ENCODE peak calls at places on chromosomes 16 and 17, in ten cellular contexts. W, E, G, Q, L, B, I, N, H and V are unnamed samples.

GRCh38 chr17:36024440-36024839 is 6.7 kb upstream of the CCL23 start:
- DNase-seq in B (no peak), H (no peak), Q (no peak), G (no peak), N (no peak), I (no peak), W (no peak), L (no peak), E (no peak), V (no peak)

GRCh38 chr16:21638573-21638975 is 13.8 kb downstream of the IGSF6 start:
- DNase-seq in G (no peak), W (no peak), N (no peak), E (no peak), B (no peak), Q (no peak), H (no peak), I (no peak), L (no peak), V (no peak)

GRCh38 chr17:14301279-14301760 is 439 bp downstream of the HS3ST3B1 start:
- DNase-seq in H (no peak), Q (no peak), E (no peak), I (no peak), N (no peak), L (no peak), B (peak; percentile 60), G (no peak), W (no peak), V (peak; percentile 39)

GRCh38 chr16:23824909-23825308 is 10.9 kb upstream of the PRKCB start:
- DNase-seq in H (no peak), W (no peak), L (no peak), Q (no peak), E (no peak), G (no peak), B (no peak), N (no peak), I (no peak), V (no peak)

GRCh38 chr17:76370261-76370993 is 14.0 kb upstream of the SPHK1 start:
- DNase-seq in W (peak; percentile 47), N (peak; percentile 57), L (peak; percentile 87), E (peak; percentile 54), G (peak; percentile 72), B (no peak), I (peak; percentile 41), Q (peak; percentile 50), H (no peak), V (no peak)

GRCh38 chr17:77636835-77637806 is 321.4 kb upstream of the TNRC6C start:
- DNase-seq in B (peak; percentile 6), E (no peak), H (no peak), G (no peak), W (no peak), Q (no peak), N (no peak), L (no peak), I (no peak), V (no peak)

GRCh38 chr17:59330314-59330942 is 1.0 kb upstream of the YPEL2 start:
- DNase-seq in W (peak; percentile 88), H (peak; percentile 82), N (peak; percentile 86), Q (peak; percentile 22), I (no peak), B (peak; percentile 38), L (peak; percentile 74), G (peak; percentile 85), E (peak; percentile 33), V (no peak)

GRCh38 chr16:31064882-31065461 is 9.1 kb downstream of the ZNF668 start:
- DNase-seq in W (no peak), G (peak; percentile 74), B (no peak), N (no peak), H (no peak), E (no peak), L (peak; percentile 72), Q (no peak), I (no peak), V (no peak)

GRCh38 chr17:48038687-48039086 is 1.1 kb upstream of the COPZ2 start:
- DNase-seq in L (no peak), E (no peak), B (no peak), I (no peak), G (no peak), Q (no peak), H (no peak), N (no peak), W (no peak), V (no peak)

GRCh38 chr16:4307215-4308037 is 8.4 kb upstream of the GLIS2 start:
- DNase-seq in G (peak; percentile 96), L (peak; percentile 92), W (peak; percentile 92), E (peak; percentile 95), N (peak; percentile 98), Q (peak; percentile 65), B (peak; percentile 97), H (peak; percentile 97), I (peak; percentile 99), V (peak; percentile 97)

GRCh38 chr16:22726868-22727267 is 87.1 kb upstream of the HS3ST2 start:
- DNase-seq in L (no peak), N (no peak), H (no peak), B (no peak), W (no peak), G (no peak), E (no peak), I (no peak), Q (no peak), V (no peak)

GRCh38 chr17:77501101-77501566 is 360.4 kb downstream of the SEC14L1 start:
- DNase-seq in E (no peak), I (peak; percentile 35), G (no peak), L (no peak), Q (no peak), H (no peak), B (peak; percentile 40), N (peak; percentile 45), W (peak; percentile 2), V (peak; percentile 33)

GRCh38 chr16:29824589-29825144 is 4.4 kb downstream of the MVP start:
- DNase-seq in W (no peak), E (no peak), B (no peak), G (peak; percentile 47), Q (no peak), L (no peak), I (no peak), N (no peak), H (no peak), V (no peak)

GRCh38 chr16:15771694-15772093 is 85.1 kb downstream of the MYH11 start:
- DNase-seq in B (no peak), E (no peak), G (no peak), I (no peak), N (no peak), L (no peak), Q (no peak), H (no peak), W (no peak), V (no peak)

GRCh38 chr16:10756574-10756973 is 12.9 kb downstream of the NUBP1 start:
- DNase-seq in B (peak; percentile 31), L (peak; percentile 34), H (no peak), W (no peak), N (no peak), E (no peak), Q (peak; percentile 31), I (no peak), G (no peak), V (no peak)

GRCh38 chr17:29089601-29090044 is 46.7 kb downstream of the PIPOX start:
- DNase-seq in L (no peak), N (no peak), G (no peak), W (no peak), B (no peak), E (no peak), Q (no peak), I (peak; percentile 77), H (no peak), V (no peak)

GRCh38 chr17:34974794-34975428 is 5.4 kb upstream of the LIG3 start:
- DNase-seq in I (no peak), G (no peak), B (no peak), L (no peak), W (no peak), E (no peak), Q (no peak), H (no peak), N (no peak), V (no peak)

DNA sequence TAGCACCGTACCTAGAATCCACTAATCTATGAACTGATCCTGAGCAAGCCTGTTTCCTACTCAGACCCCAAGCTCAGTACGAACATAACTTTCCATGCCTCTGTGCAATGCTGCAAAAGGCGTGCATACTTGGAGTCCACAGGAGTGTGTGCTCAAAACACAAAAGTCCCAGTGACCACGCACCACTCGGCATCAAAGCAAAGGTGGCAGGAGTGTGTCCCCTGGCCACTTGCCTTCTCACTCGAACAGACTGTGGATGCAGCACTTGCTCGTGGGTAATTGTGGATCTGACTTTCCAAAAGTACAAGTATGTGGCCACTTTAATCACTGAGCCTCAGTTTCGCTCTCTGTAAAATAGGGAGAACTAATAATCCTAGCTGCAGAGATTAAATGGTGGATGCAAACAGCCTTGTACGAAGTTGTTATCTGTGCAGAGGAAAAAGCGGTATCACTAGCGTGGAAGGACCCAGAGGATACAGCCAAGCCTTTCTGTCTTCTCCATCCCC is 350 bp upstream of the KDM8 start:
- DNase-seq in N (no peak), B (no peak), W (no peak), H (no peak), E (no peak), I (no peak), Q (no peak), L (no peak), G (no peak), V (no peak)
- H3K4me3 ChIP-seq in N (peak overlapping the region; percentile 58), B (peak overlapping the region; percentile 62), W (peak overlapping the region; percentile 44), H (no peak overlapping the region), E (peak overlapping the region; percentile 73), I (peak overlapping the region; percentile 47), Q (peak overlapping the region; percentile 62), L (peak overlapping the region; percentile 68), G (peak overlapping the region; percentile 53), V (peak overlapping the region; percentile 83)

GRCh38 chr17:66351053-66351452 is 48.6 kb downstream of the PRKCA start:
- DNase-seq in I (peak; percentile 83), G (peak; percentile 32), E (no peak), N (peak; percentile 74), L (peak; percentile 13), B (no peak), Q (no peak), W (peak; percentile 30), H (peak; percentile 83), V (no peak)
- TF ChIP-seq CTCF in I (no peak), G (no peak), E (no peak), N (no peak), L (no peak), B (no peak), Q (no peak), W (no peak), H (no peak), V (no peak)

DNA sequence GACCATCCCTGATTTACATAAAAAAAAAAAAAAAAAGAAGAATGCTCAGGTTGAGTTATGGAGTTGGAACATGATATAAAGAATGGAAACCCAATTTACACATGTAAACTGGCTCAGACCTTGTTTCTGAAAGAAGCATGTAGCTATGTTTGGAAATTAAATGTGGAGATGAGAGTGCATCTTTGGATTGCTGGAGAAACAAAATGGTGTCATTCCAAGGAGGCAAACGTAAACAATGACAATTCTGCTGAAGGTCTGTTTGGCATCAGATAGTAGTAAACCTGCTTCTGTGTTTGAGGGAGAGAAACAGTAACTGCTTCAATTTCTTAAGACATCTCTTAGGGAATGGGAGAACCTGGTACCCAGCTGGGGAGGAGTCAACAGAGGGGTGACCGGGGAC is 23.6 kb downstream of the GPRC5B start:
- DNase-seq in H (no peak), I (no peak), G (no peak), B (no peak), L (no peak), Q (no peak), N (no peak), W (no peak), E (no peak), V (no peak)
- H3K4me1 ChIP-seq in H (no peaks in the 10 kb centered on the region), I (no peaks in the 10 kb centered on the region), G (no peaks in the 10 kb centered on the region), B (no peaks in the 10 kb centered on the region), L (peaks cover 38% of the 10 kb centered on the region), Q (no peaks in the 10 kb centered on the region), N (no peaks in the 10 kb centered on the region), W (no peaks in the 10 kb centered on the region), E (peaks cover 8% of the 10 kb centered on the region), V (no peaks in the 10 kb centered on the region)

GRCh38 chr16:65037558-65037957 is 84.3 kb downstream of the CDH11 start:
- DNase-seq in W (no peak), N (no peak), L (no peak), Q (no peak), H (no peak), G (no peak), I (no peak), E (no peak), B (no peak), V (no peak)
- H3K4me3 ChIP-seq in W (no peak overlapping the region), N (no peak overlapping the region), L (no peak overlapping the region), Q (no peak overlapping the region), H (no peak overlapping the region), G (no peak overlapping the region), I (no peak overlapping the region), E (no peak overlapping the region), B (no peak overlapping the region), V (no peak overlapping the region)